ENCODE peak calls at places on chromosomes 5 and 9, in nine cellular contexts. One of them, this sample, is unnamed.

GRCh38 chr9:135248111-135248510 is 160.6 kb downstream of the OLFM1 start:
- DNase-seq in activated effector memory CD4-positive, alpha-beta T cell treated with Interleukin-2 at 50 U/mL for 16 hours: no peak
- DNase-seq in spleen: peak; percentile 54
- DNase-seq in stimulated activated CD8-positive, alpha-beta memory T cell treated with anti-CD3 and anti-CD28 coated beads, Interleukin-2, amount 100 ng/mL, for 1 hour: no peak
- DNase-seq in T47D: no peak
- DNase-seq in cardiac muscle cell: no peak
- DNase-seq in activated T-cell treated with anti-CD3 and anti-CD28 coated beads, Interleukin-2, amount 50 U/mL, for 72 hours: no peak
- DNase-seq in stimulated activated CD4-positive, alpha-beta T cell treated with anti-CD3 and anti-CD28 coated beads, Interleukin-1b, Interleukin-23, amount 100 ng/mL, for 4 hours: no peak
- DNase-seq in NCI-H1105: no peak
- DNase-seq in this sample: no peak

GRCh38 chr5:103519550-103519949 is 43.0 kb downstream of the NUDT12 start:
- DNase-seq in activated effector memory CD4-positive, alpha-beta T cell treated with Interleukin-2 at 50 U/mL for 16 hours: no peak
- DNase-seq in spleen: no peak
- DNase-seq in stimulated activated CD8-positive, alpha-beta memory T cell treated with anti-CD3 and anti-CD28 coated beads, Interleukin-2, amount 100 ng/mL, for 1 hour: no peak
- DNase-seq in T47D: no peak
- DNase-seq in cardiac muscle cell: no peak
- DNase-seq in activated T-cell treated with anti-CD3 and anti-CD28 coated beads, Interleukin-2, amount 50 U/mL, for 72 hours: no peak
- DNase-seq in stimulated activated CD4-positive, alpha-beta T cell treated with anti-CD3 and anti-CD28 coated beads, Interleukin-1b, Interleukin-23, amount 100 ng/mL, for 4 hours: no peak
- DNase-seq in NCI-H1105: no peak
- DNase-seq in this sample: no peak

GRCh38 chr9:129006328-129007034 is 21.6 kb downstream of the SH3GLB2 start:
- DNase-seq in activated effector memory CD4-positive, alpha-beta T cell treated with Interleukin-2 at 50 U/mL for 16 hours: peak; percentile 10
- DNase-seq in spleen: no peak
- DNase-seq in stimulated activated CD8-positive, alpha-beta memory T cell treated with anti-CD3 and anti-CD28 coated beads, Interleukin-2, amount 100 ng/mL, for 1 hour: peak; percentile 16
- DNase-seq in T47D: peak; percentile 90
- DNase-seq in cardiac muscle cell: peak; percentile 82
- DNase-seq in activated T-cell treated with anti-CD3 and anti-CD28 coated beads, Interleukin-2, amount 50 U/mL, for 72 hours: peak; percentile 56
- DNase-seq in stimulated activated CD4-positive, alpha-beta T cell treated with anti-CD3 and anti-CD28 coated beads, Interleukin-1b, Interleukin-23, amount 100 ng/mL, for 4 hours: peak; percentile 26
- DNase-seq in NCI-H1105: peak; percentile 34
- DNase-seq in this sample: peak; percentile 65

GRCh38 chr9:88748566-88749238 is 213.7 kb downstream of the NXNL2 start:
- DNase-seq in activated effector memory CD4-positive, alpha-beta T cell treated with Interleukin-2 at 50 U/mL for 16 hours: no peak
- DNase-seq in spleen: peak; percentile 56
- DNase-seq in stimulated activated CD8-positive, alpha-beta memory T cell treated with anti-CD3 and anti-CD28 coated beads, Interleukin-2, amount 100 ng/mL, for 1 hour: no peak
- DNase-seq in T47D: no peak
- DNase-seq in cardiac muscle cell: peak; percentile 90
- DNase-seq in activated T-cell treated with anti-CD3 and anti-CD28 coated beads, Interleukin-2, amount 50 U/mL, for 72 hours: no peak
- DNase-seq in stimulated activated CD4-positive, alpha-beta T cell treated with anti-CD3 and anti-CD28 coated beads, Interleukin-1b, Interleukin-23, amount 100 ng/mL, for 4 hours: no peak
- DNase-seq in NCI-H1105: no peak
- DNase-seq in this sample: no peak

GRCh38 chr9:107751522-107752235 is 262.1 kb upstream of the KLF4 start:
- DNase-seq in activated effector memory CD4-positive, alpha-beta T cell treated with Interleukin-2 at 50 U/mL for 16 hours: no peak
- DNase-seq in spleen: no peak
- DNase-seq in stimulated activated CD8-positive, alpha-beta memory T cell treated with anti-CD3 and anti-CD28 coated beads, Interleukin-2, amount 100 ng/mL, for 1 hour: no peak
- DNase-seq in T47D: no peak
- DNase-seq in cardiac muscle cell: peak; percentile 34
- DNase-seq in activated T-cell treated with anti-CD3 and anti-CD28 coated beads, Interleukin-2, amount 50 U/mL, for 72 hours: peak; percentile 7
- DNase-seq in stimulated activated CD4-positive, alpha-beta T cell treated with anti-CD3 and anti-CD28 coated beads, Interleukin-1b, Interleukin-23, amount 100 ng/mL, for 4 hours: no peak
- DNase-seq in NCI-H1105: no peak
- DNase-seq in this sample: peak; percentile 68

GRCh38 chr5:173848986-173849596 is 39.1 kb upstream of the CPEB4 start:
- DNase-seq in activated effector memory CD4-positive, alpha-beta T cell treated with Interleukin-2 at 50 U/mL for 16 hours: no peak
- DNase-seq in spleen: no peak
- DNase-seq in stimulated activated CD8-positive, alpha-beta memory T cell treated with anti-CD3 and anti-CD28 coated beads, Interleukin-2, amount 100 ng/mL, for 1 hour: no peak
- DNase-seq in T47D: no peak
- DNase-seq in cardiac muscle cell: no peak
- DNase-seq in activated T-cell treated with anti-CD3 and anti-CD28 coated beads, Interleukin-2, amount 50 U/mL, for 72 hours: no peak
- DNase-seq in stimulated activated CD4-positive, alpha-beta T cell treated with anti-CD3 and anti-CD28 coated beads, Interleukin-1b, Interleukin-23, amount 100 ng/mL, for 4 hours: no peak
- DNase-seq in NCI-H1105: no peak
- DNase-seq in this sample: no peak

GRCh38 chr9:72333758-72334157 is 31.2 kb downstream of the ZFAND5 start:
- DNase-seq in activated effector memory CD4-positive, alpha-beta T cell treated with Interleukin-2 at 50 U/mL for 16 hours: no peak
- DNase-seq in spleen: no peak
- DNase-seq in stimulated activated CD8-positive, alpha-beta memory T cell treated with anti-CD3 and anti-CD28 coated beads, Interleukin-2, amount 100 ng/mL, for 1 hour: no peak
- DNase-seq in T47D: no peak
- DNase-seq in cardiac muscle cell: no peak
- DNase-seq in activated T-cell treated with anti-CD3 and anti-CD28 coated beads, Interleukin-2, amount 50 U/mL, for 72 hours: no peak
- DNase-seq in stimulated activated CD4-positive, alpha-beta T cell treated with anti-CD3 and anti-CD28 coated beads, Interleukin-1b, Interleukin-23, amount 100 ng/mL, for 4 hours: no peak
- DNase-seq in NCI-H1105: no peak
- DNase-seq in this sample: no peak

GRCh38 chr5:68407312-68408239 is 192.0 kb downstream of the PIK3R1 start:
- DNase-seq in activated effector memory CD4-positive, alpha-beta T cell treated with Interleukin-2 at 50 U/mL for 16 hours: no peak
- DNase-seq in spleen: no peak
- DNase-seq in stimulated activated CD8-positive, alpha-beta memory T cell treated with anti-CD3 and anti-CD28 coated beads, Interleukin-2, amount 100 ng/mL, for 1 hour: no peak
- DNase-seq in T47D: no peak
- DNase-seq in cardiac muscle cell: no peak
- DNase-seq in activated T-cell treated with anti-CD3 and anti-CD28 coated beads, Interleukin-2, amount 50 U/mL, for 72 hours: no peak
- DNase-seq in stimulated activated CD4-positive, alpha-beta T cell treated with anti-CD3 and anti-CD28 coated beads, Interleukin-1b, Interleukin-23, amount 100 ng/mL, for 4 hours: no peak
- DNase-seq in NCI-H1105: no peak
- DNase-seq in this sample: no peak

GRCh38 chr9:121992571-121993212 is 100.4 kb downstream of the TTLL11 start:
- DNase-seq in activated effector memory CD4-positive, alpha-beta T cell treated with Interleukin-2 at 50 U/mL for 16 hours: no peak
- DNase-seq in spleen: no peak
- DNase-seq in stimulated activated CD8-positive, alpha-beta memory T cell treated with anti-CD3 and anti-CD28 coated beads, Interleukin-2, amount 100 ng/mL, for 1 hour: peak; percentile 5
- DNase-seq in T47D: peak; percentile 63
- DNase-seq in cardiac muscle cell: peak; percentile 84
- DNase-seq in activated T-cell treated with anti-CD3 and anti-CD28 coated beads, Interleukin-2, amount 50 U/mL, for 72 hours: peak; percentile 31
- DNase-seq in stimulated activated CD4-positive, alpha-beta T cell treated with anti-CD3 and anti-CD28 coated beads, Interleukin-1b, Interleukin-23, amount 100 ng/mL, for 4 hours: peak; percentile 7
- DNase-seq in NCI-H1105: peak; percentile 68
- DNase-seq in this sample: peak; percentile 67

GRCh38 chr5:175556794-175557193 is 78.4 kb downstream of the SFXN1 start:
- DNase-seq in activated effector memory CD4-positive, alpha-beta T cell treated with Interleukin-2 at 50 U/mL for 16 hours: no peak
- DNase-seq in spleen: no peak
- DNase-seq in stimulated activated CD8-positive, alpha-beta memory T cell treated with anti-CD3 and anti-CD28 coated beads, Interleukin-2, amount 100 ng/mL, for 1 hour: no peak
- DNase-seq in T47D: no peak
- DNase-seq in cardiac muscle cell: no peak
- DNase-seq in activated T-cell treated with anti-CD3 and anti-CD28 coated beads, Interleukin-2, amount 50 U/mL, for 72 hours: no peak
- DNase-seq in stimulated activated CD4-positive, alpha-beta T cell treated with anti-CD3 and anti-CD28 coated beads, Interleukin-1b, Interleukin-23, amount 100 ng/mL, for 4 hours: no peak
- DNase-seq in NCI-H1105: no peak
- DNase-seq in this sample: no peak

This sample was measured in mucosa of gallbladder.